ENCODE peak calls at places on chromosomes 7 and 10, in eight cellular contexts. R, D, W, B, A, L, K and P are unnamed samples.

GRCh38 chr10:71444284-71445054 is 47.7 kb downstream of the CDH23 start:
- DNase-seq in R (no peak), D (no peak), W (no peak), B (no peak), A (no peak), L (no peak), K (no peak), P (no peak)

GRCh38 chr10:372566-372965 is 237.3 kb downstream of the ZMYND11 start:
- DNase-seq in R (no peak), D (no peak), W (no peak), B (no peak), A (no peak), L (no peak), K (no peak), P (no peak)

GRCh38 chr7:129494041-129494440 is 8.3 kb upstream of the SMKR1 start:
- DNase-seq in R (no peak), D (no peak), W (no peak), B (peak; percentile 79), A (no peak), L (no peak), K (no peak), P (no peak)

GRCh38 chr10:129417164-129417563 is 49.9 kb upstream of the MGMT start:
- DNase-seq in R (peak; percentile 12), D (no peak), W (no peak), B (no peak), A (no peak), L (no peak), K (no peak), P (no peak)

GRCh38 chr7:35019179-35019729 is 18.0 kb downstream of the DPY19L1 start:
- DNase-seq in R (no peak), D (no peak), W (no peak), B (no peak), A (no peak), L (no peak), K (no peak), P (no peak)

GRCh38 chr10:112711366-112711765 is 238.7 kb upstream of the TCF7L2 start:
- DNase-seq in R (no peak), D (no peak), W (no peak), B (no peak), A (no peak), L (no peak), K (no peak), P (no peak)

GRCh38 chr10:22252801-22253577 is 35.2 kb upstream of the EBLN1 start:
- DNase-seq in R (peak; percentile 52), D (no peak), W (peak; percentile 40), B (no peak), A (peak; percentile 16), L (peak; percentile 77), K (no peak), P (peak; percentile 63)

GRCh38 chr10:77036993-77037734 is 600.4 kb downstream of the KCNMA1 start:
- DNase-seq in R (peak; percentile 78), D (no peak), W (no peak), B (no peak), A (no peak), L (peak; percentile 77), K (peak; percentile 12), P (peak; percentile 6)

GRCh38 chr7:1765336-1765735 is 95.3 kb downstream of the ELFN1 start:
- DNase-seq in R (no peak), D (peak; percentile 34), W (no peak), B (no peak), A (no peak), L (no peak), K (no peak), P (no peak)